ENCODE peak calls at places on chromosomes 2 and 18, in six cellular contexts. W, B, T, C, U and A are unnamed samples.

GRCh38 chr2:112679484-112679883 is 33.7 kb downstream of the SLC20A1 start:
- DNase-seq in U (no peak), B (no peak), C (no peak), W (no peak), T (no peak), A (no peak)

GRCh38 chr18:44973282-44973681 is 292.6 kb downstream of the SETBP1 start:
- DNase-seq in W (no peak), C (no peak), B (no peak), T (no peak), U (peak), A (no peak)

GRCh38 chr2:26178746-26179436 is 6.0 kb downstream of the GAREM2 start:
- DNase-seq in C (no peak), W (peak), U (no peak), T (no peak), B (peak), A (peak)

GRCh38 chr2:180655393-180655792 is 325.0 kb upstream of the UBE2E3 start:
- DNase-seq in T (no peak), B (no peak), W (no peak), U (no peak), C (no peak), A (no peak)

GRCh38 chr2:10879624-10880585 is 31.8 kb upstream of the KCNF1 start:
- DNase-seq in U (no peak), W (no peak), C (no peak), B (no peak), T (no peak), A (no peak)

GRCh38 chr18:78860117-78860516 is 119.5 kb upstream of the SALL3 start:
- DNase-seq in U (no peak), C (no peak), T (no peak), B (no peak), W (no peak), A (no peak)

GRCh38 chr2:56376699-56377665 is 193.2 kb downstream of the CCDC85A start:
- DNase-seq in C (no peak), U (no peak), T (no peak), W (no peak), B (no peak), A (no peak)

GRCh38 chr2:43055985-43056384 is 170.4 kb downstream of the ZFP36L2 start:
- DNase-seq in T (no peak), C (no peak), B (no peak), W (no peak), U (no peak), A (no peak)

GRCh38 chr18:48133675-48134251 is 203.3 kb upstream of the SMAD2 start:
- DNase-seq in B (no peak), C (peak), W (no peak), U (no peak), T (no peak), A (peak)

GRCh38 chr2:30110773-30111172 is 36.0 kb upstream of the YPEL5 start:
- DNase-seq in C (no peak), W (no peak), T (peak), B (no peak), U (no peak), A (no peak)

GRCh38 chr18:76913583-76913982 is 91.2 kb downstream of the ZNF236 start:
- DNase-seq in B (no peak), C (no peak), U (no peak), T (no peak), W (no peak), A (no peak)

GRCh38 chr2:47888581-47889280 is 17.6 kb downstream of the FBXO11 start:
- DNase-seq in T (no peak), U (no peak), C (no peak), W (no peak), B (no peak), A (no peak)

GRCh38 chr2:96361751-96362150 is 26.2 kb downstream of the NCAPH start:
- DNase-seq in B (no peak), C (no peak), W (no peak), U (no peak), T (no peak), A (no peak)

GRCh38 chr18:78242796-78243195 is 736.8 kb upstream of the SALL3 start:
- DNase-seq in W (peak), T (no peak), B (no peak), C (no peak), U (no peak), A (no peak)

GRCh38 chr2:108194409-108195132 is 45.2 kb upstream of the SULT1C3 start:
- DNase-seq in T (no peak), B (no peak), U (peak), W (no peak), C (no peak), A (peak)

GRCh38 chr2:29263886-29264285 is 148.7 kb downstream of the CLIP4 start:
- DNase-seq in B (no peak), W (no peak), U (no peak), T (no peak), C (no peak), A (no peak)

GRCh38 chr2:64283641-64284371 is 139.6 kb upstream of the PELI1 start:
- DNase-seq in U (no peak), B (no peak), T (no peak), C (no peak), W (no peak), A (no peak)

GRCh38 chr18:10213526-10213925 is 240.9 kb upstream of the APCDD1 start:
- DNase-seq in T (no peak), B (no peak), W (no peak), U (peak), C (peak), A (peak)

GRCh38 chr2:86293612-86294011 is 43.8 kb downstream of the REEP1 start:
- DNase-seq in B (no peak), U (no peak), W (no peak), T (no peak), C (no peak), A (no peak)

GRCh38 chr2:37682473-37682872 is 11.0 kb upstream of the CDC42EP3 start:
- DNase-seq in U (no peak), W (no peak), B (no peak), C (no peak), T (no peak), A (no peak)

GRCh38 chr2:233953106-233953801 is 36.1 kb downstream of the TRPM8 start:
- DNase-seq in T (no peak), U (no peak), W (no peak), B (no peak), C (no peak), A (no peak)

GRCh38 chr2:100957971-100958653 is 44.0 kb upstream of the RPL31 start:
- DNase-seq in T (no peak), W (no peak), B (peak), C (peak), U (no peak), A (no peak)

GRCh38 chr2:16321872-16322271 is 343.8 kb downstream of the CYRIA start:
- DNase-seq in C (no peak), W (no peak), U (no peak), B (no peak), T (no peak), A (no peak)

GRCh38 chr2:134146620-134147019 is 107.3 kb upstream of the MGAT5 start:
- DNase-seq in C (no peak), W (no peak), B (no peak), U (no peak), T (no peak), A (no peak)

GRCh38 chr2:237879058-237879430 is 19.6 kb downstream of the RAMP1 start:
- DNase-seq in C (no peak), W (no peak), B (no peak), T (peak), U (no peak), A (no peak)

GRCh38 chr2:237876951-237877491 is 17.6 kb downstream of the RAMP1 start:
- DNase-seq in U (no peak), B (no peak), C (no peak), W (no peak), T (peak), A (no peak)

GRCh38 chr2:237878321-237879057 is 19.1 kb downstream of the RAMP1 start:
- DNase-seq in U (no peak), W (no peak), T (peak), C (no peak), B (no peak), A (no peak)

GRCh38 chr2:237876518-237876917 is 17.1 kb downstream of the RAMP1 start:
- DNase-seq in B (no peak), W (no peak), U (no peak), T (no peak), C (no peak), A (no peak)

GRCh38 chr2:237877576-237878307 is 18.3 kb downstream of the RAMP1 start:
- DNase-seq in T (peak), C (no peak), W (no peak), B (no peak), U (no peak), A (no peak)
- H3K27ac ChIP-seq in T (peak), C (no peak), W (peak), B (no peak), U (no peak), A (no peak)

GRCh38 chr18:34995746-34996145 is 45.5 kb upstream of the MAPRE2 start:
- DNase-seq in C (no peak), T (no peak), W (no peak), B (no peak), U (no peak), A (no peak)
- TF ChIP-seq CTCF in C (no peak), T (no peak), W (no peak), B (no peak), U (no peak), A (no peak)

DNA sequence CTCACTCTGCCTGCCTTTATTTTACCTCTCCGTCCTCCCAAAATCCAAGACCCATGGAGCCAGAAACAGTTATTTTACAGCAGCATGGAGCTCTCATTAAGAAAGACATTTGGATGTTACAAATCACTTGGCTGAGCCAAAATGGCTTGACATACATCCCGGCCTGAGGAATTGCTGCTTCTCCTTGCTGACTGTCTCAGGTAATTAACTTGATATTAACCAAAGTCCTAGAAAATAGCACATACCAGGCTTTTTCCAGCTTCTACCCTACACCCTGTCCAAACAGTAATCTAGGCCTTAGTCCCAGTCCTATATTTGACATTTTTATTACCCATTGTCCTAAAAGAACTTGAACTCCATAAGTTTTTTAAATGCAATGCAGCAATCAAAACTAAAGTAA is 205.0 kb downstream of the TMX3 start:
- DNase-seq in U (no peak), T (no peak), W (no peak), C (no peak), B (no peak), A (no peak)
- H3K4me3 ChIP-seq in U (no peak), T (no peak), W (no peak), C (no peak), B (no peak), A (no peak)

GRCh38 chr2:194556639-194557038 is 1100.4 kb upstream of the SLC39A10 start:
- DNase-seq in C (no peak), W (no peak), U (no peak), B (no peak), T (no peak), A (no peak)
- H3K27ac ChIP-seq in C (no peak), W (no peak), U (no peak), B (no peak), T (no peak), A (no peak)

GRCh38 chr18:49207373-49207772 is 253.1 kb downstream of the DYM start:
- DNase-seq in C (no peak), W (no peak), B (no peak), T (no peak), U (no peak), A (peak)

GRCh38 chr18:49201464-49201863 is 250.7 kb upstream of the SMAD7 start:
- DNase-seq in W (no peak), B (no peak), T (no peak), C (no peak), U (no peak), A (no peak)

DNA sequence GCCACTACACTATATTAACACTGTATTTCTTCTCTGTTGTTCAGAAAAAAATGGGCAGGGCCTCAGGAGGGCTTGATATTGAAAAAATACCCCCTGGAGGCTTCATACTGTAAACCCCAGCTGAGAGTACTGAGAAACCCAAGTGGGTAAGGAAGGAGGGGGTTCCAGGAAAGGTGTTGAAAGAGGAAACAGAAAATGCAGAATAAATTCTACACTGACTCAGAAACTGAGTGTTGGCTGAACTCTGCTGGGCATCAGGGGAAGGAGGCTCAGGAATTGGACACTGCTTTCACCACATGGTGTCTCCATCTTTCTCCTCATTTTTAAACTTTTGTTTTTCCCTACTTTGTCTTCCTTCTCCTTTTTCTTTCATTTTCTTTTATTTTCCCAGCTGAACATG is 253.7 kb downstream of the DYM start:
- DNase-seq in B (no peak), T (no peak), W (no peak), C (no peak), U (no peak), A (no peak)
- TF ChIP-seq CTCF in B (no peak), T (no peak), W (no peak), C (no peak), U (no peak), A (peak)

GRCh38 chr2:241112592-241112991 is 10.5 kb upstream of the MTERF4 start:
- DNase-seq in T (no peak), W (no peak), U (no peak), C (no peak), B (no peak), A (no peak)
- H3K4me3 ChIP-seq in T (no peak), W (no peak), U (no peak), C (no peak), B (no peak), A (no peak)

DNA sequence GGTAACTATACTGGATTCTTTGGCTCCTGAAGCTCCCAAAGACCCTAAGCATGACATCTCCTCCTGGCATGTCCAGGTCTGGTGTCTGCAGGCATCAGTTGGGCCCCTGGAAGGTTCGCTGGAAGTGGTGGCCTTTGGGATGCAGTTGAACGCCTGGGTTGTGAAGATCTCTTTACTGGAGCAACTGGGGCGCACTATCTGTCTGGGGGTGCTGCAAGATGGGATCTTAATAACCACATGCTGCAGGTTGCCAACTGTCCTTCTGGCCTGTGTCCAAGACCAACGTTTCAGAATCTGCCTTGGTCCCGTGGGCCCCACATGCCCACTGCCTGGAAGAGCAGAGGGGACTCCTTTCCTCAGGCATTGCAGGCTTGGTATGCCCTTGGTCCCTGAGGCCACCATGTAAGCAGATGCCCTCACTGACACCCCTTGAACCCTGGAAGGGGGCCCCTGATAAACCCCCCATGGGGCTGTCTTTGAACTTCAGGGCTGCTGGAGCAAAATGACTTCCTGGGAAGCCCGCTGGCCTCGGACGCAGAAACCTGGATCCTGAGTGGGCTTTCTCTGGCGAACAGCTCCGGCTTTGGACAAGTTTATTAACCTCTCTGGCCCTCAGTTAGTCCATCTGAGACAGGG is 101.9 kb downstream of the TWIST2 start:
- DNase-seq in B (no peak), C (peak), W (no peak), U (no peak), T (peak), A (no peak)
- H3K27ac ChIP-seq in B (no peak), C (no peak), W (no peak), U (no peak), T (no peak), A (no peak)

DNA sequence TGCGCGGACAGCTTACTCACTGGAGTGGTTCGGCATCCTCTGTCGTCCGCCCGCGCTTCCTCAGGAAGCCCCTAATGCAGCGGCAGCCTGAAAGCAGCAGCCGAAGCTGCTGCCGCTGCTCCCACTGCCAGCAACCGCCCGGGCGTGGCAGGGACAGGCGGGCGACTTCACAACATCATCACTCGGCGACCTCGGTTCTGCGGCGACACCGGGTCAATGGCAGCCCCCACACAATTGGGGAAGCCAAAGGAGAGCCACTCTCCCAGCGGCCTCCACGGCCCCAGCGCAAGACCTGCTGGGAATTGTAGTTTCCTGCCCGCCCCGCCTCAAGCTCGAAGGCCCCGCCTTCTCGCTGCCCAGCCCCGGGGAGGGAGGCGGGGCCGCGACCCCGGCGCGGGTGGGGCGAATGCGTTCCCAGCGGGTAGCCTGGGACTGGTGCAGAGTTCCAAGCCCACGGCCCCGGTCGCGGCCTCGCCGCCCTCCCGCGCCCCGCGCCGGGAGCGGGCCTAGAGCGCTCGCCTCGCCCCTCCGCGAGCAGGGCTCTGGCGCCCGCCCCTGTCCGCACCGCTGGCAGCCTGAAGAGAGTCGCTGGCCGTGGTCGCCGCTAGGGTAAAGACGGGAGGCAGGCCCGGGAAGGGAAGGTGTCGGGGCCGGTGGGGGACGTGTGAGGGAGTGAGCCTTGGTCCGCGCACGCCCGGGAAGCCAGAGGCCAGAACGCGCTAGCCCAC is at the start of the genes STRADB and TRAK2:
- DNase-seq in U (peak), T (peak), B (peak), C (peak), W (peak), A (peak)
- TF ChIP-seq CTCF in U (peak), T (no peak), B (peak), C (no peak), W (peak), A (peak)